ENCODE peak calls at places on chromosomes 16 and 17, in nine cellular contexts. U, D, Z, G, Y, W, S, I and O are unnamed samples. For H3K9me3, the result is how much of the 10 kb centered on the place peaks cover.

GRCh38 chr17:11144358-11145233 is 96.4 kb upstream of the SHISA6 start:
- DNase-seq in U (no peak), D (no peak), Z (peak), G (no peak), Y (no peak), W (no peak), S (no peak), I (peak), O (no peak)

GRCh38 chr16:88638323-88639230 is at the start of gene IL17C:
- DNase-seq in U (no peak), D (no peak), Z (no peak), G (no peak), Y (no peak), W (no peak), S (no peak), I (peak), O (peak)

GRCh38 chr16:7004266-7004665 is 328.4 kb upstream of the RBFOX1 start:
- DNase-seq in U (no peak), D (no peak), Z (no peak), G (no peak), Y (no peak), W (no peak), S (no peak), I (no peak), O (no peak)

GRCh38 chr17:73165616-73166404 is 1.0 kb downstream of the SSTR2 start:
- DNase-seq in U (no peak), D (no peak), Z (no peak), G (no peak), Y (no peak), W (no peak), S (no peak), I (peak), O (no peak)

GRCh38 chr17:19958023-19958422 is 19.6 kb downstream of the AKAP10 start:
- DNase-seq in U (no peak), D (no peak), Z (no peak), G (no peak), Y (no peak), W (no peak), S (peak), I (peak), O (no peak)

GRCh38 chr16:26475579-26475978 is 591.1 kb upstream of the C16orf82 start:
- DNase-seq in U (no peak), D (no peak), Z (no peak), G (no peak), Y (no peak), W (no peak), S (no peak), I (no peak), O (no peak)

GRCh38 chr16:23823475-23824407 is 12.0 kb upstream of the PRKCB start:
- DNase-seq in U (no peak), D (no peak), Z (no peak), G (no peak), Y (no peak), W (no peak), S (no peak), I (peak), O (no peak)

GRCh38 chr17:56754523-56755208 is 79.1 kb downstream of the C17orf67 start:
- DNase-seq in U (no peak), D (no peak), Z (peak), G (no peak), Y (no peak), W (no peak), S (peak), I (no peak), O (no peak)

GRCh38 chr16:54289242-54290051 is 2.9 kb upstream of the IRX3 start:
- DNase-seq in U (no peak), D (no peak), Z (peak), G (no peak), Y (no peak), W (no peak), S (no peak), I (peak), O (no peak)

GRCh38 chr17:71118039-71118438 is 948.7 kb downstream of the KCNJ2 start:
- DNase-seq in U (no peak), D (no peak), Z (peak), G (no peak), Y (no peak), W (no peak), S (peak), I (peak), O (no peak)

GRCh38 chr17:43545383-43545632 is 832 bp downstream of the ETV4 start:
- DNase-seq in U (peak), D (no peak), Z (peak), G (peak), Y (peak), W (peak), S (no peak), I (peak), O (peak)

GRCh38 chr16:72827907-72828306 is 220.0 kb downstream of the ZFHX3 start:
- DNase-seq in U (no peak), D (no peak), Z (no peak), G (no peak), Y (no peak), W (no peak), S (no peak), I (no peak), O (no peak)

GRCh38 chr17:44977740-44978584 is 9.9 kb upstream of the C1QL1 start:
- DNase-seq in U (no peak), D (no peak), Z (peak), G (no peak), Y (no peak), W (no peak), S (no peak), I (no peak), O (no peak)

GRCh38 chr16:66605177-66605999 is 884 bp downstream of the CMTM3 start:
- DNase-seq in U (peak), D (peak), Z (peak), G (peak), Y (peak), W (peak), S (peak), I (peak), O (no peak)

GRCh38 chr17:73795730-73796129 is 151.5 kb upstream of the SDK2 start:
- DNase-seq in U (no peak), D (no peak), Z (no peak), G (no peak), Y (no peak), W (no peak), S (no peak), I (no peak), O (no peak)

GRCh38 chr17:53191878-53192277 is 630.8 kb upstream of the KIF2B start:
- DNase-seq in U (no peak), D (no peak), Z (peak), G (no peak), Y (no peak), W (no peak), S (no peak), I (no peak), O (no peak)

GRCh38 chr16:70378869-70379493 is 32.3 kb downstream of the DDX19A start:
- DNase-seq in U (no peak), D (no peak), Z (no peak), G (no peak), Y (no peak), W (no peak), S (no peak), I (no peak), O (no peak)

GRCh38 chr16:83895942-83896341 is 3.0 kb upstream of the MLYCD start:
- DNase-seq in U (no peak), D (no peak), Z (no peak), G (no peak), Y (no peak), W (no peak), S (no peak), I (no peak), O (no peak)

GRCh38 chr16:47492036-47492427 is 30.9 kb downstream of the PHKB start:
- DNase-seq in U (no peak), D (no peak), Z (no peak), G (no peak), Y (no peak), W (no peak), S (no peak), I (no peak), O (no peak)

GRCh38 chr16:48542020-48542473 is 67.9 kb downstream of the N4BP1 start:
- DNase-seq in U (no peak), D (peak), Z (peak), G (peak), Y (peak), W (peak), S (peak), I (peak), O (no peak)

GRCh38 chr17:8499171-8499570 is 63.5 kb downstream of the NDEL1 start:
- DNase-seq in U (no peak), D (no peak), Z (no peak), G (peak), Y (no peak), W (no peak), S (no peak), I (no peak), O (no peak)

GRCh38 chr16:9072806-9073341 is 18.6 kb upstream of the HAPSTR1 start:
- DNase-seq in U (no peak), D (no peak), Z (no peak), G (no peak), Y (no peak), W (no peak), S (peak), I (no peak), O (no peak)

GRCh38 chr16:88703486-88704309 is 2.5 kb downstream of the RNF166 start:
- DNase-seq in U (peak), D (no peak), Z (no peak), G (peak), Y (peak), W (peak), S (peak), I (peak), O (peak)

GRCh38 chr16:2027024-2028010 is 615 bp downstream of the NHERF2 start:
- DNase-seq in U (no peak), D (no peak), Z (no peak), G (no peak), Y (no peak), W (peak), S (peak), I (peak), O (no peak)

GRCh38 chr16:35564889-35565288 is 2105.5 kb downstream of the TP53TG3F start:
- DNase-seq in U (no peak), D (no peak), Z (no peak), G (no peak), Y (no peak), W (no peak), S (no peak), I (no peak), O (no peak)

GRCh38 chr16:35562919-35563318 is 2103.5 kb downstream of the TP53TG3F start:
- DNase-seq in U (no peak), D (no peak), Z (no peak), G (no peak), Y (no peak), W (no peak), S (no peak), I (no peak), O (no peak)

GRCh38 chr16:35562471-35562870 is 2103.1 kb downstream of the TP53TG3F start:
- DNase-seq in U (no peak), D (no peak), Z (no peak), G (no peak), Y (no peak), W (no peak), S (no peak), I (no peak), O (no peak)

GRCh38 chr16:35564148-35564547 is 2104.7 kb downstream of the TP53TG3F start:
- DNase-seq in U (no peak), D (no peak), Z (no peak), G (no peak), Y (no peak), W (no peak), S (no peak), I (no peak), O (no peak)

GRCh38 chr16:35565626-35566025 is 2106.2 kb downstream of the TP53TG3F start:
- DNase-seq in U (no peak), D (no peak), Z (no peak), G (no peak), Y (no peak), W (no peak), S (no peak), I (no peak), O (no peak)
- H3K9me3 ChIP-seq in U (under half), D (under half), Z (under half), G (under half), Y (under half), W (under half), S (under half), I (under half), O (under half)

GRCh38 chr17:46968896-46969295 is 10.2 kb downstream of the RPRML start:
- DNase-seq in U (no peak), D (no peak), Z (no peak), G (no peak), Y (no peak), W (no peak), S (no peak), I (no peak), O (no peak)
- H3K27ac ChIP-seq in U (no peak), D (no peak), Z (no peak), G (no peak), Y (no peak), W (no peak), S (no peak), I (no peak), O (no peak)

GRCh38 chr16:19238386-19238785 is 47.1 kb upstream of the CLEC19A start:
- DNase-seq in U (no peak), D (no peak), Z (no peak), G (no peak), Y (no peak), W (no peak), S (no peak), I (peak), O (no peak)

GRCh38 chr16:19232988-19233387 is 52.5 kb upstream of the CLEC19A start:
- DNase-seq in U (no peak), D (no peak), Z (no peak), G (no peak), Y (no peak), W (no peak), S (no peak), I (no peak), O (no peak)

GRCh38 chr16:19235478-19235877 is 50.1 kb upstream of the CLEC19A start:
- DNase-seq in U (no peak), D (no peak), Z (no peak), G (no peak), Y (no peak), W (no peak), S (no peak), I (no peak), O (no peak)

GRCh38 chr16:19236561-19236960 is 49.0 kb upstream of the CLEC19A start:
- DNase-seq in U (no peak), D (no peak), Z (no peak), G (no peak), Y (no peak), W (no peak), S (no peak), I (no peak), O (no peak)

DNA sequence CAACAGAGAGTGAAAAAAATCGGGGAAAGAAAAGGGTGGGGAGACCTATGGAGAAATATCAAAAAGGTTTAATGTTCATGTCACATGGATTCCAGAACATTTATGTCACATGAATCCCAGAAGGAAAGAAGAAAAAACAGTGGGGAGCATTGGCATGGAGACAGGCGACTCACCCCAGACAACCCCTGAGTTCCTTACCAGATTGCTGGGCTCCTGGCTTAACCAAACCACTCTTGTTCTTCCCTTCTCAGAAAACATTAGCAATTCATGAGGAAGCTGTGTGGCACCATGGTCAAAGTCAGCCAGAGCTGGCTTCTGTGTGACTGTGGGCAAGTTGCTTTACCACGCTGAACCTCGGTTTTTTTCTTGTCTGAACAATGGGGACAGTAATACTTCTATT is 49.6 kb upstream of the CLEC19A start:
- DNase-seq in U (no peak), D (no peak), Z (no peak), G (no peak), Y (no peak), W (no peak), S (no peak), I (no peak), O (no peak)
- H3K4me3 ChIP-seq in U (no peak), D (no peak), Z (no peak), G (no peak), Y (no peak), W (no peak), S (no peak), I (no peak), O (no peak)

GRCh38 chr16:35711958-35712357 is 2252.5 kb downstream of the TP53TG3F start:
- DNase-seq in U (no peak), D (no peak), Z (no peak), G (no peak), Y (no peak), W (no peak), S (no peak), I (no peak), O (no peak)

GRCh38 chr16:35714665-35715064 is 2255.3 kb downstream of the TP53TG3F start:
- DNase-seq in U (no peak), D (no peak), Z (no peak), G (no peak), Y (no peak), W (no peak), S (no peak), I (no peak), O (no peak)

GRCh38 chr16:35711435-35711834 is 2252.0 kb downstream of the TP53TG3F start:
- DNase-seq in U (no peak), D (no peak), Z (no peak), G (no peak), Y (no peak), W (no peak), S (no peak), I (no peak), O (no peak)

GRCh38 chr16:35713762-35714650 is 2254.6 kb downstream of the TP53TG3F start:
- DNase-seq in U (no peak), D (no peak), Z (no peak), G (no peak), Y (no peak), W (no peak), S (no peak), I (no peak), O (no peak)
- H3K9me3 ChIP-seq in U (under half), D (under half), Z (under half), G (under half), Y (under half), W (under half), S (under half), I (under half), O (under half)

GRCh38 chr16:11326084-11326736 is 19.0 kb upstream of the RMI2 start:
- DNase-seq in U (no peak), D (no peak), Z (no peak), G (peak), Y (no peak), W (no peak), S (no peak), I (no peak), O (no peak)

GRCh38 chr16:11328172-11329079 is 16.8 kb upstream of the RMI2 start:
- DNase-seq in U (peak), D (peak), Z (peak), G (peak), Y (peak), W (peak), S (peak), I (peak), O (peak)

GRCh38 chr16:11329080-11329491 is 16.2 kb upstream of the RMI2 start:
- DNase-seq in U (no peak), D (no peak), Z (no peak), G (no peak), Y (no peak), W (no peak), S (peak), I (no peak), O (no peak)

GRCh38 chr16:11326737-11327276 is 18.5 kb upstream of the RMI2 start:
- DNase-seq in U (no peak), D (no peak), Z (no peak), G (no peak), Y (no peak), W (no peak), S (no peak), I (no peak), O (no peak)

DNA sequence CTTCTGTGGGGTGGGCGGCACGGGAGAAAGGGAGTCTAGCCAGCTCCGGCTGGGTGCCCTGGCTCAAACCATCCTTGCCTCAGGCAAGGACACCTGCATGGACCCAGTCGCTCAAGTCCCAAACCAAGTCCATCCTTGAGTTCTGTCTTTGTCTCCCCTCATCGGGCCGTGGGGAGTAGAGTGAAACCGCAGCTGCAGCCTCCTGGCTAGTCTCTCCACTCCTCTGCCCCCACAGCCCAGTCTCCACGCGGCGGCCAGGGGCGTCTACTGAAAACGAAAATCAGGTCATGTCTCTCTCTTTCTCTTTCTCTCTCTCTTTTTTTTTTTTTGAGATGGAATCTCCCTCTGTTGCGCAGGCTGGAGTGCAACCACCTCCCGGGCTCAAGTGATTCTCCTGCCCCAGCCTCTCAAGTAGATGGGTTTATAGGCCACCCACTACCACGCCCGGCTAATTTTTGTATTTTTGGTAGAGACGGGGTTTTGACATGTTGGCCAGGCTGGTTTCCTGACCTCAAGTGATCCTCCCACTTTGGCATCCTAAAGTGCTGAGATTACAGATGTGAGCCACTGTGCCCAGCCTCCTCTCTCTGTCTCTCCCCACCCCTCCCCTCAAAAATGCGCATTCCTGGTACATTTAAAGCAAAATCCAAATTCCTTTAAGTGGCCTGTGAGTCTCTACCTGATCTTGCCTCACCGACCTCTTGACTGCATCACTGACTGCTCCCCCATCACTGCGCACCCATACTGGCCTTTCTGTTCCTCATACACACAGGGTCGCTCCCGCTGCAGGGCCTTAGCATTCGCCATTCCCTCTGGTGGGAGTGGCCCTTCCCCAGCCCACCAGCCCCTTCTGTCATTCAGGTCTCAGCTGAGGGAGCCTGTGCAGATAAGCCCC is 17.7 kb upstream of the RMI2 start:
- DNase-seq in U (no peak), D (no peak), Z (no peak), G (no peak), Y (peak), W (no peak), S (no peak), I (peak), O (peak)
- H3K27ac ChIP-seq in U (no peak), D (no peak), Z (no peak), G (no peak), Y (peak), W (peak), S (peak), I (peak), O (no peak)